ENCODE peak calls at places on chromosome 17, in four cellular contexts. N is MG63, D is tibial artery, F is endothelial cell of umbilical vein. G is an unnamed sample. For H3K36me3, the result is how much of the 10 kb centered on the place peaks cover.

GRCh38 chr17:41785876-41786226 is 660 bp downstream of the JUP start:
- DNase-seq in N (no peak), D (no peak), F (peak), G (no peak)

GRCh38 chr17:56434610-56435009 is 158.9 kb upstream of the NOG start:
- DNase-seq in N (no peak), D (no peak), F (no peak), G (no peak)

GRCh38 chr17:7558544-7559306 is at the start of gene TNFSF13:
- DNase-seq in N (no peak), D (peak), F (no peak), G (no peak)

GRCh38 chr17:10614536-10615155 is 42.5 kb downstream of the MYH3 start:
- DNase-seq in N (peak), D (peak), F (peak), G (peak)

GRCh38 chr17:58153046-58153445 is 4.9 kb downstream of the OR4D1 start:
- DNase-seq in N (no peak), D (no peak), F (no peak), G (no peak)

GRCh38 chr17:71870546-71870862 is 250.3 kb upstream of the SOX9 start:
- DNase-seq in N (no peak), D (no peak), F (no peak), G (no peak)

GRCh38 chr17:21210411-21211076 is 3.4 kb downstream of the TMEM11 start:
- DNase-seq in N (no peak), D (no peak), F (no peak), G (no peak)

GRCh38 chr17:76404256-76404655 is 19.8 kb downstream of the SPHK1 start:
- DNase-seq in N (no peak), D (no peak), F (no peak), G (no peak)

GRCh38 chr17:82502207-82502606 is 17.3 kb upstream of the FOXK2 start:
- DNase-seq in N (peak), D (no peak), F (no peak), G (no peak)

GRCh38 chr17:31560836-31561235 is 169.4 kb downstream of the RAB11FIP4 start:
- DNase-seq in N (peak), D (no peak), F (peak), G (no peak)
- H3K4me3 ChIP-seq in N (peak), D (peak), F (peak), G (peak)

DNA sequence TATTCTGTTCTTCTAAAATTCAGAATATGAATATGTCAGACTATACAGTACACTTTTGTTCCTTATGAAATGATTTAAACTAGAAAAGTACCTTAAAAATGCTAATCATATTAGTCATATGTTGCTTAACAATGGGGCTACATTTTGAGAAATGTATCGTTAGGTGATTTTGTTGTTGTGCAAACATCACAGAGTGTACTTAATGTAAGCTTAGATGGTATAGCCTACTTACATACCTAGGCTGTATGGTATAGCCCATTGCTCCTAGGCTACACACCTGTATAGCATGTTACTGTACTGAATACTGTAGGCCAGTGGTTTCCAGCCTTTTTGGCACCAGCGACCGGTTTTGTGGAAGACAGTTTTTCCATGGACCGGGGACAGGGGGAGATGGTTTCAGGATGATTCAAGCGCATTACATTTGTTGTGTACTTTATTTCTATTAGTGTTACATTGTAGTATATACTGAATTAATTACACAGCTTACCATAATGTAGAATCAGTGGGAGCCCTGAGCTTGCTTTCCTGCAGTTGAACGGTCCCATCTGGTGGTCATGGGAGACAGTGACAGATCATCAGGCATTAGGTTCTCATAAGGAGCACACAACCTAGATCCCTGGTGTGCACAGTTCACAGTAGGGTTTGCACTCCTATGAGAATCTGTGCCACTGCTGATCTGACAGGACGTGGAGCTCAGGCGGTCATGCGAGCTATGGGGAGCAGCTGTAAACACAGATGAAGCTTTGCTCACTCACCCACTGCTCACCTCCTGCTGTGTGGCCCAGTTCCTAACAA is 35.0 kb upstream of the MRC2 start:
- DNase-seq in N (no peak), D (no peak), F (peak), G (peak)
- H3K36me3 ChIP-seq in N (half or more), D (under half), F (under half), G (under half)

GRCh38 chr17:13500947-13501346 is 100.8 kb downstream of the HS3ST3A1 start:
- DNase-seq in N (no peak), D (no peak), F (no peak), G (no peak)

GRCh38 chr17:13502263-13502662 is 99.5 kb downstream of the HS3ST3A1 start:
- DNase-seq in N (no peak), D (no peak), F (no peak), G (no peak)

GRCh38 chr17:13498184-13498583 is 103.5 kb downstream of the HS3ST3A1 start:
- DNase-seq in N (no peak), D (no peak), F (no peak), G (no peak)

GRCh38 chr17:13508916-13509315 is 92.8 kb downstream of the HS3ST3A1 start:
- DNase-seq in N (no peak), D (no peak), F (no peak), G (no peak)

DNA sequence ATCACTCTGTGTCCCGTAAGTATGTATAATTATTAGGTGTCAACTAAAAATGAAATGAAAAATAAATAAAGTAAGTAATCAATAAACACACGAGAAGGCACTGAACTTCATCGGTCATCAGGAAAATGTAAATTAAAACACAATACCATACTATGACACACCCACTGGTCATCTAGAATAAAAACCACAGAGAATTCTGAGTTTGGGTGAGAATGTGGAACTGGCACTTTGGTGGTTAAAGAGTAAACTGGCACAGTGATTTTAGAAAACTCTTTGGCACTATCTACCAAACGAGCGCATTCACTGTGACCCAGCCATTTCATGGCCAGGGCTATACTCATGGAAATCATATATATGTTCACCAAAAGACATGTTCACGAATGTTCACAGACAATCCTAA is 98.2 kb downstream of the HS3ST3A1 start:
- DNase-seq in N (no peak), D (no peak), F (no peak), G (no peak)
- H3K4me3 ChIP-seq in N (no peak), D (no peak), F (no peak), G (no peak)

GRCh38 chr17:44374306-44375195 is 10.9 kb upstream of the FAM171A2 start:
- DNase-seq in N (no peak), D (no peak), F (no peak), G (no peak)

GRCh38 chr17:44376779-44377178 is 12.7 kb downstream of the ITGA2B start:
- DNase-seq in N (no peak), D (no peak), F (no peak), G (no peak)

GRCh38 chr17:44378171-44378705 is 11.2 kb downstream of the ITGA2B start:
- DNase-seq in N (no peak), D (no peak), F (no peak), G (no peak)

GRCh38 chr17:44376124-44376523 is 12.5 kb upstream of the FAM171A2 start:
- DNase-seq in N (peak), D (no peak), F (peak), G (peak)

DNA sequence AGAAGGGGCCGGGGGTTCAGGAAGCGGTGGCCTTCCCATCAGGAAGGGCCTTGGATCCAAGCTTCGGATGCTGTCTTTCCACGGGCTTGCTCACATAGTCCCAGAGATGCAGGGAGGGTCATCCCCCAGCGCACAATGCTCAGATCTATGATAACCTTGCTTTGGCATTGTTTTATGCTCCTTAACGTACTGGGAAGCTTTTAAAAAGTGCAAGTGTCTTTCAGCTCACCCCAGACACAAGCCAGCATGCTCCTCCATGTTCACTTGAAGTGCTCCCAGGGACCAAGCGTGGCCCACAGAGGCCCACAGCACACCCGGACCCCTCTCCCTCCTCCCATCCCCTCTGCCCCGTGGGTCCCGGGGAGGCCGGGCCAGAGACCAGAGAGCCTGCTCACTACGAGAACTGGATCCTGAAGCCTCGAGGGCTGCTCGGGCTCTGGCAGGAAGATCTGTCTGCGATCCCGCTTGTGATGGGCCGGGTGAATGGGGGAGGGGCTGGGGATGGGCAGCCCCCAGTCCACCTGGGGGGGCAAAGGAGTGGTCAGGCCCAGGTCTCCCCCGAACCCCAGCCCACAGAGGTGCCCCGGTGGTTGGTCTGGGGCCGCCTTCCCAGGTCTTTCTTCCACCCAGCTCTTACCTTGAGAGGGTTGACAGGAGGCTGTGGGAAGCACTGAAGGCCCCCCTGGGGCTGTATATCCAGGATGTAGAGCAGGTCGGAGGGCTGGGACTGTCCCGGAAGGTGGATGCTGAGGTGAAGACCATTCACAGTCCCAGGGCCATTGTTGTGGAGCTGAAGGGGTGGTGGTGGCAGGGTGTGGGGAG is 11.8 kb upstream of the FAM171A2 start:
- DNase-seq in N (no peak), D (no peak), F (no peak), G (no peak)
- H3K36me3 ChIP-seq in N (under half), D (under half), F (under half), G (under half)

GRCh38 chr17:29760279-29760721 is 137.6 kb upstream of the CORO6 start:
- DNase-seq in N (no peak), D (no peak), F (peak), G (peak)
- H3K4me3 ChIP-seq in N (peak), D (peak), F (peak), G (peak)

DNA sequence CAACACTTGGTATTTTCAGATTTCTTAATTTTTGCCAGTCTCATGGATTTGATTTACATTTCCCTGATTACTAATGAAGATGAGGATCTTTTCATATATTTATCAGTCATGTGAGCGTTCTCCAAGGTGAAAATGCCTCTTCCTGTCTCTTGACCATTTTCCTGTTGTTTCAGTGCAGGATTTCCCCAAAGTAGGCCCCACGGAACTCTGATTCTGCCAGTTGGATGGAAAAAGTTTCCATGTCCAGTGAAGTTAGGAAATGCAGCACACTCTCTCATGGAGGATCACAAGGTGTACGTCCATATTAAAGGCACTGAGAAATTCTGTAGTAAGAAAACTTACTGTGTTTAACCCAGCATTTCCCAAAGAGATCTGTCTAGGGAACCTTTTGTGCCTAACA is 16.5 kb upstream of the LIMD2 start:
- DNase-seq in N (no peak), D (no peak), F (peak), G (no peak)
- H3K36me3 ChIP-seq in N (under half), D (under half), F (under half), G (under half)

GRCh38 chr17:67648032-67648761 is 69.5 kb upstream of the NOL11 start:
- DNase-seq in N (no peak), D (no peak), F (no peak), G (no peak)

GRCh38 chr17:67649891-67650290 is 67.8 kb upstream of the NOL11 start:
- DNase-seq in N (no peak), D (no peak), F (no peak), G (no peak)

GRCh38 chr17:67655478-67656148 is 62.1 kb upstream of the NOL11 start:
- DNase-seq in N (no peak), D (no peak), F (no peak), G (no peak)

GRCh38 chr17:67656494-67657203 is 61.1 kb upstream of the NOL11 start:
- DNase-seq in N (no peak), D (no peak), F (no peak), G (no peak)

GRCh38 chr17:67652433-67652832 is 65.3 kb upstream of the NOL11 start:
- DNase-seq in N (no peak), D (no peak), F (no peak), G (no peak)
- H3K4me3 ChIP-seq in N (no peak), D (no peak), F (no peak), G (no peak)

GRCh38 chr17:35003778-35004177 is 23.5 kb downstream of the LIG3 start:
- DNase-seq in N (no peak), D (no peak), F (no peak), G (no peak)
- H3K36me3 ChIP-seq in N (under half), D (under half), F (under half), G (under half)

DNA sequence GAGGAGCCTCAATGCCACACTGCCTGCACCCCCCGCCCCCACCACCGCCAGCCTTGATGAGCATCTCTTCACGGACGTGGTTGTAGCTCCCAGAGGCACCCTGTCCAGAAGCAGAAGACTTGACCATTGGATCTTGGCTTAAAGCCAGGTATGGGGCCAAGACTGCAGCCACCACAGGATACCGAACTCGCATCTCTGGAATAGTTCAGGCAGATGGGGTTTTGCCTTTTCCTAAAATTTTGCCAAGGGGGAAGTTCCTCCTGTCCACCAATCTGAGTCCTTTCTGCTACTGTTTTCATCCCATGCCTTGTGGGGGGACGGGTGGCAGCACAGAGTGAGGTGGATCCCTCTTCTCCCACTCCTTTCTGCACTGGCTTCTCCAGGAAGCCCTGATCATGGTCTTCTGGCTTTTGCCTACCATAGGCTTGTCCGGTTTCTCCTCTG is 939 bp downstream of the CORO6 start:
- DNase-seq in N (no peak), D (no peak), F (no peak), G (no peak)
- H3K4me3 ChIP-seq in N (no peak), D (peak), F (no peak), G (no peak)

G was measured in brain microvascular endothelial cell.